ENCODE peak calls at places on chromosomes 11 and 22, in four cellular contexts. One of them, this sample, is unnamed. For H3K4me1, the result is how much of the 10 kb centered on the place peaks cover.

GRCh38 chr11:9039194-9039593 is 35.4 kb upstream of the NRIP3 start:
- DNase-seq in RWPE2: no peak
- DNase-seq in stomach: no peak
- DNase-seq in IMR-90: peak
- DNase-seq in this sample: no peak

GRCh38 chr11:123696183-123696582 is 41.8 kb upstream of the SCN3B start:
- DNase-seq in IMR-90: no peak
- DNase-seq in RWPE2: no peak
- DNase-seq in stomach: no peak
- DNase-seq in this sample: no peak

GRCh38 chr11:460331-461199 is 10.5 kb downstream of the PTDSS2 start:
- DNase-seq in IMR-90: no peak
- DNase-seq in RWPE2: peak
- DNase-seq in stomach: no peak
- DNase-seq in this sample: no peak

GRCh38 chr22:46965552-46966494 is 203.4 kb downstream of the TBC1D22A start:
- DNase-seq in stomach: no peak
- DNase-seq in IMR-90: peak
- DNase-seq in RWPE2: no peak
- DNase-seq in this sample: no peak

GRCh38 chr11:45178890-45179663 is 32.6 kb downstream of the PRDM11 start:
- DNase-seq in RWPE2: no peak
- DNase-seq in IMR-90: peak
- DNase-seq in stomach: no peak
- DNase-seq in this sample: no peak

GRCh38 chr11:34302046-34302921 is 55.5 kb downstream of the ABTB2 start:
- DNase-seq in RWPE2: no peak
- DNase-seq in stomach: no peak
- DNase-seq in IMR-90: peak
- DNase-seq in this sample: no peak

GRCh38 chr11:132632641-132633124 is 899.6 kb downstream of the OPCML start:
- DNase-seq in stomach: no peak
- DNase-seq in RWPE2: peak
- DNase-seq in IMR-90: peak
- DNase-seq in this sample: no peak

GRCh38 chr22:35072939-35073338 is 7.0 kb downstream of the ISX start:
- DNase-seq in IMR-90: peak
- DNase-seq in RWPE2: no peak
- DNase-seq in stomach: no peak
- DNase-seq in this sample: no peak

GRCh38 chr11:13183094-13183825 is 94.3 kb upstream of the BMAL1 start:
- DNase-seq in stomach: no peak
- DNase-seq in IMR-90: peak
- DNase-seq in RWPE2: no peak
- DNase-seq in this sample: no peak

GRCh38 chr11:131666617-131667016 is 296.2 kb downstream of the NTM start:
- DNase-seq in RWPE2: peak
- DNase-seq in stomach: no peak
- DNase-seq in IMR-90: peak
- DNase-seq in this sample: no peak

GRCh38 chr22:48742556-48743343 is 1084.9 kb downstream of the BRD1 start:
- DNase-seq in IMR-90: no peak
- DNase-seq in RWPE2: no peak
- DNase-seq in stomach: peak
- DNase-seq in this sample: no peak

GRCh38 chr11:47916361-47916841 is 64.0 kb upstream of the PTPRJ start:
- DNase-seq in stomach: peak
- DNase-seq in IMR-90: no peak
- DNase-seq in RWPE2: no peak
- DNase-seq in this sample: no peak

GRCh38 chr11:79439430-79439892 is 1.4 kb downstream of the TENM4 start:
- DNase-seq in IMR-90: peak
- DNase-seq in RWPE2: no peak
- DNase-seq in stomach: no peak
- DNase-seq in this sample: no peak

GRCh38 chr11:18700872-18701271 is 2.3 kb downstream of the TMEM86A start:
- DNase-seq in RWPE2: no peak
- DNase-seq in IMR-90: no peak
- DNase-seq in stomach: no peak
- DNase-seq in this sample: no peak

GRCh38 chr11:64719406-64719805 is 3.6 kb downstream of the NRXN2 start:
- DNase-seq in IMR-90: no peak
- DNase-seq in stomach: no peak
- DNase-seq in RWPE2: no peak
- DNase-seq in this sample: no peak

GRCh38 chr11:10378362-10378761 is 73.5 kb downstream of the ADM start:
- DNase-seq in IMR-90: no peak
- DNase-seq in RWPE2: no peak
- DNase-seq in stomach: no peak
- DNase-seq in this sample: no peak

GRCh38 chr11:8913961-8914660 is 3.1 kb downstream of the AKIP1 start:
- DNase-seq in stomach: no peak
- DNase-seq in RWPE2: no peak
- DNase-seq in IMR-90: peak
- DNase-seq in this sample: no peak

GRCh38 chr11:15053201-15053685 is 20.1 kb upstream of the CALCB start:
- DNase-seq in IMR-90: no peak
- DNase-seq in RWPE2: no peak
- DNase-seq in stomach: no peak
- DNase-seq in this sample: no peak

GRCh38 chr22:40642316-40642715 is 5.8 kb upstream of the MRTFA start:
- DNase-seq in IMR-90: no peak
- DNase-seq in stomach: no peak
- DNase-seq in RWPE2: no peak
- DNase-seq in this sample: no peak

GRCh38 chr11:8101421-8101820 is 20.4 kb downstream of the TUB start:
- DNase-seq in stomach: peak
- DNase-seq in RWPE2: no peak
- DNase-seq in IMR-90: no peak
- DNase-seq in this sample: no peak

GRCh38 chr11:6841694-6842093 is 3.8 kb upstream of the OR10A5 start:
- DNase-seq in RWPE2: no peak
- DNase-seq in IMR-90: no peak
- DNase-seq in stomach: no peak
- DNase-seq in this sample: no peak

GRCh38 chr11:127966821-127967220 is 620.5 kb downstream of the ETS1 start:
- DNase-seq in stomach: no peak
- DNase-seq in RWPE2: no peak
- DNase-seq in IMR-90: no peak
- DNase-seq in this sample: no peak

GRCh38 chr11:28539239-28540025 is 431.2 kb downstream of the METTL15 start:
- DNase-seq in stomach: no peak
- DNase-seq in RWPE2: no peak
- DNase-seq in IMR-90: peak
- DNase-seq in this sample: no peak

GRCh38 chr11:66970371-66970807 is 4.7 kb upstream of the C11orf86 start:
- DNase-seq in RWPE2: no peak
- DNase-seq in IMR-90: no peak
- DNase-seq in stomach: no peak
- DNase-seq in this sample: no peak

GRCh38 chr22:35258144-35258988 is 1.1 kb downstream of the HMGXB4 start:
- DNase-seq in IMR-90: peak
- DNase-seq in RWPE2: no peak
- DNase-seq in stomach: no peak
- DNase-seq in this sample: no peak

GRCh38 chr11:93197383-93198220 is at the start of gene SLC36A4:
- DNase-seq in RWPE2: peak
- DNase-seq in stomach: peak
- DNase-seq in IMR-90: peak
- DNase-seq in this sample: peak

GRCh38 chr11:118980191-118980881 is 8.8 kb downstream of the FOXR1 start:
- DNase-seq in stomach: no peak
- DNase-seq in IMR-90: no peak
- DNase-seq in RWPE2: no peak
- DNase-seq in this sample: peak

GRCh38 chr11:46279393-46280099 is 2.1 kb downstream of the CREB3L1 start:
- DNase-seq in IMR-90: peak
- DNase-seq in RWPE2: no peak
- DNase-seq in stomach: peak
- DNase-seq in this sample: no peak

GRCh38 chr11:127376316-127376715 is 375.7 kb upstream of the KIRREL3 start:
- DNase-seq in stomach: no peak
- DNase-seq in RWPE2: no peak
- DNase-seq in IMR-90: no peak
- DNase-seq in this sample: no peak

GRCh38 chr11:102831709-102832492 is 11.5 kb downstream of the MMP3 start:
- DNase-seq in RWPE2: no peak
- DNase-seq in IMR-90: no peak
- DNase-seq in stomach: no peak
- DNase-seq in this sample: no peak
- H3K4me3 ChIP-seq in RWPE2: no peak
- H3K4me3 ChIP-seq in IMR-90: peak
- H3K4me3 ChIP-seq in stomach: peak
- H3K4me3 ChIP-seq in this sample: peak

GRCh38 chr11:103202048-103202651 is 92.9 kb downstream of the DYNC2H1 start:
- DNase-seq in IMR-90: peak
- DNase-seq in RWPE2: no peak
- DNase-seq in stomach: no peak
- DNase-seq in this sample: no peak
- TF ChIP-seq CTCF in IMR-90: peak
- TF ChIP-seq CTCF in RWPE2: peak
- TF ChIP-seq CTCF in stomach: no peak
- TF ChIP-seq CTCF in this sample: peak

GRCh38 chr11:96147913-96148312 is 195.1 kb downstream of the MAML2 start:
- DNase-seq in IMR-90: no peak
- DNase-seq in RWPE2: no peak
- DNase-seq in stomach: no peak
- DNase-seq in this sample: no peak

GRCh38 chr11:96149743-96150555 is 193.0 kb downstream of the MAML2 start:
- DNase-seq in IMR-90: peak
- DNase-seq in RWPE2: no peak
- DNase-seq in stomach: no peak
- DNase-seq in this sample: no peak

GRCh38 chr11:96151501-96151900 is 191.5 kb downstream of the MAML2 start:
- DNase-seq in IMR-90: no peak
- DNase-seq in stomach: no peak
- DNase-seq in RWPE2: no peak
- DNase-seq in this sample: no peak

GRCh38 chr11:96152623-96153022 is 190.4 kb downstream of the MAML2 start:
- DNase-seq in stomach: no peak
- DNase-seq in RWPE2: no peak
- DNase-seq in IMR-90: no peak
- DNase-seq in this sample: no peak

DNA sequence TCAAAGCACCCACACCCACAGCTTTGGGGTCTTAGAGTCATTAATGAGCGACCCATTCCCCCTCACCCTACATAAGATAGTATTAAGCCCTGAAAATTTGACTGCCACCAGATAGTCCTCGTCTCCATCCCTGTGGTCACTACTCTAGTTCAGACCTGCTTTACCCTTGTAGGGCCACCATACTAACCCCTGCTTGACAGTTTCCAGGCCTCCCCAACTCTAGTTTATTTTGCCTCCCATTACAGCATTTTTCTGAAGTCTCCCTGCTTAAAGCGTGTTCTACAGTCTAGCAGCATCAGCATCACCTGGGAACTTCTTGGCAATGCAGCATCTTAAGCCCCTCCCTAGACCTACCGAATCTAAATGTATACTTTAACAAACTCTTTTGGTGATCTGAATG is 192.4 kb downstream of the MAML2 start:
- DNase-seq in stomach: no peak
- DNase-seq in RWPE2: no peak
- DNase-seq in IMR-90: no peak
- DNase-seq in this sample: no peak
- H3K4me1 ChIP-seq in stomach: under half
- H3K4me1 ChIP-seq in RWPE2: under half
- H3K4me1 ChIP-seq in IMR-90: under half
- H3K4me1 ChIP-seq in this sample: under half

GRCh38 chr11:124943242-124943641 is 7.4 kb upstream of the HEPACAM start:
- DNase-seq in stomach: no peak
- DNase-seq in IMR-90: no peak
- DNase-seq in RWPE2: no peak
- DNase-seq in this sample: no peak

GRCh38 chr11:124944565-124944964 is 8.7 kb upstream of the HEPACAM start:
- DNase-seq in stomach: no peak
- DNase-seq in IMR-90: no peak
- DNase-seq in RWPE2: no peak
- DNase-seq in this sample: no peak

GRCh38 chr11:124941703-124942102 is 5.9 kb upstream of the HEPACAM start:
- DNase-seq in RWPE2: no peak
- DNase-seq in stomach: no peak
- DNase-seq in IMR-90: no peak
- DNase-seq in this sample: no peak

GRCh38 chr11:124942446-124943202 is 6.8 kb upstream of the HEPACAM start:
- DNase-seq in IMR-90: no peak
- DNase-seq in stomach: no peak
- DNase-seq in RWPE2: no peak
- DNase-seq in this sample: no peak

DNA sequence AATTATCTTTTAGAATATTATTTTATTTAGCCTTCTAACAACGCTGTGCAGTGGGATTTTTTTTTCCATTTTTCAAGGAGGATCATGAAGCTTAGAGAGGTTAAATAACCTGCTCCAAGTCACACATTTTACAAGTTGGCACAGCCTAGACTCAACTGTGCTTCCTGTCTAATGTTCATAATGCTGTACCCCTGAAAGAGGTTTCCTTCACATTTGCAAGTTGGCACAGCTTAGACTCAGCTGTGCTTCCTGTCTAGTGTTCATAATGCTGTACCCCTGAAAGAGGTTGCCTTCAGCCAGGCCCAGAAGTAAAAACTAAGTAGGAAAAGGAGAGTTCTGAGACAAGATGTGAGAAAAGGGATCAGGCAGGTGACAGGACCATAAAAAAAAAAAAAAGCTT is 7.9 kb upstream of the HEPACAM start:
- DNase-seq in RWPE2: no peak
- DNase-seq in stomach: no peak
- DNase-seq in IMR-90: no peak
- DNase-seq in this sample: no peak
- H3K4me3 ChIP-seq in RWPE2: no peak
- H3K4me3 ChIP-seq in stomach: no peak
- H3K4me3 ChIP-seq in IMR-90: no peak
- H3K4me3 ChIP-seq in this sample: no peak

GRCh38 chr11:73404048-73404447 is 27.8 kb downstream of the RELT start:
- DNase-seq in IMR-90: peak
- DNase-seq in stomach: peak
- DNase-seq in RWPE2: no peak
- DNase-seq in this sample: peak
- TF ChIP-seq CTCF in IMR-90: peak
- TF ChIP-seq CTCF in stomach: no peak
- TF ChIP-seq CTCF in RWPE2: peak
- TF ChIP-seq CTCF in this sample: peak

This sample was measured in right lobe of liver.